ENCODE peak calls at places on chromosomes 7 and 10, in four cellular contexts. K is naive thymus-derived CD8-positive, alpha-beta T cell; M is NCI-H2081; J is A549. O is an unnamed sample.

GRCh38 chr7:86968618-86969017 is 90.8 kb downstream of the ELAPOR2 start:
- DNase-seq in K (no peak), M (peak; percentile 35), J (no peak), O (no peak)

GRCh38 chr10:58662314-58662713 is 149.6 kb downstream of the BICC1 start:
- DNase-seq in J (peak; percentile 88), K (no peak), M (no peak), O (no peak)

GRCh38 chr7:21076054-21076453 is 289.4 kb upstream of the SP8 start:
- DNase-seq in J (no peak), K (no peak), M (peak; percentile 96), O (no peak)

GRCh38 chr7:2725178-2726105 is 37.4 kb downstream of the AMZ1 start:
- DNase-seq in K (no peak), J (no peak), M (no peak), O (no peak)

GRCh38 chr10:58957517-58957916 is 218.9 kb upstream of the PHYHIPL start:
- DNase-seq in J (no peak), K (no peak), M (no peak), O (no peak)

GRCh38 chr7:71372991-71373390 is 241.0 kb downstream of the GALNT17 start:
- DNase-seq in K (no peak), J (no peak), M (no peak), O (no peak)

GRCh38 chr7:898855-899681 is 22.7 kb downstream of the GET4 start:
- DNase-seq in K (no peak), M (no peak), J (no peak), O (no peak)

GRCh38 chr7:107891619-107892366 is 810 bp downstream of the DLD start:
- DNase-seq in K (no peak), M (peak; percentile 64), J (peak; percentile 21), O (no peak)

GRCh38 chr10:47340613-47341170 is 7.5 kb upstream of the RBP3 start:
- DNase-seq in K (peak; percentile 57), J (peak; percentile 67), M (peak; percentile 23), O (peak; percentile 61)

GRCh38 chr10:43398939-43399871 is 9.8 kb downstream of the HNRNPF start:
- DNase-seq in K (no peak), J (no peak), M (no peak), O (no peak)

GRCh38 chr10:96719850-96720421 is 378 bp downstream of the PIK3AP1 start:
- DNase-seq in J (peak; percentile 49), K (peak; percentile 9), M (peak; percentile 11), O (no peak)

GRCh38 chr10:123687758-123688157 is 21.6 kb downstream of the GPR26 start:
- DNase-seq in J (no peak), M (no peak), K (no peak), O (no peak)

GRCh38 chr10:68561804-68562649 is 1.9 kb downstream of the TET1 start:
- DNase-seq in M (peak; percentile 49), J (no peak), K (no peak), O (no peak)

GRCh38 chr7:72435366-72435765 is 23.2 kb upstream of the CALN1 start:
- DNase-seq in M (no peak), K (no peak), J (no peak), O (no peak)

GRCh38 chr10:84837041-84837766 is 508.8 kb downstream of the CCSER2 start:
- DNase-seq in J (no peak), K (no peak), M (peak; percentile 75), O (no peak)

GRCh38 chr7:28858206-28858605 is 99.9 kb downstream of the TRIL start:
- DNase-seq in J (peak; percentile 12), K (no peak), M (no peak), O (no peak)